ENCODE peak calls at places on chromosomes 2 and 18, in eight cellular contexts. One of them, this sample, is unnamed.

GRCh38 chr2:26724004-26724750 is 31.7 kb downstream of the KCNK3 start:
- DNase-seq in RPMI8226: no peak
- DNase-seq in GM23338: no peak
- DNase-seq in BE2C: peak
- DNase-seq in stimulated activated CD4-positive, alpha-beta T cell treated with anti-CD3 and anti-CD28 coated beads, Interleukin-12 subunit alpha, Interleukin-12 subunit beta, amount 100 ng/mL, for 24 hours: no peak
- DNase-seq in sciatic nerve: peak
- DNase-seq in T-helper 1 cell: no peak
- DNase-seq in activated CD4-positive, alpha-beta T cell treated with anti-CD3 and anti-CD28 coated beads, Interleukin-2, amount 50 U/mL, for 4 hours: no peak
- DNase-seq in this sample: no peak

GRCh38 chr2:232878855-232879617 is 9.0 kb downstream of the SNORC start:
- DNase-seq in stimulated activated CD4-positive, alpha-beta T cell treated with anti-CD3 and anti-CD28 coated beads, Interleukin-12 subunit alpha, Interleukin-12 subunit beta, amount 100 ng/mL, for 24 hours: no peak
- DNase-seq in GM23338: no peak
- DNase-seq in activated CD4-positive, alpha-beta T cell treated with anti-CD3 and anti-CD28 coated beads, Interleukin-2, amount 50 U/mL, for 4 hours: no peak
- DNase-seq in sciatic nerve: peak
- DNase-seq in BE2C: no peak
- DNase-seq in RPMI8226: no peak
- DNase-seq in T-helper 1 cell: no peak
- DNase-seq in this sample: peak

GRCh38 chr2:46171996-46172546 is 125.1 kb upstream of the EPAS1 start:
- DNase-seq in GM23338: no peak
- DNase-seq in T-helper 1 cell: no peak
- DNase-seq in activated CD4-positive, alpha-beta T cell treated with anti-CD3 and anti-CD28 coated beads, Interleukin-2, amount 50 U/mL, for 4 hours: no peak
- DNase-seq in stimulated activated CD4-positive, alpha-beta T cell treated with anti-CD3 and anti-CD28 coated beads, Interleukin-12 subunit alpha, Interleukin-12 subunit beta, amount 100 ng/mL, for 24 hours: no peak
- DNase-seq in RPMI8226: no peak
- DNase-seq in BE2C: peak
- DNase-seq in sciatic nerve: no peak
- DNase-seq in this sample: no peak

GRCh38 chr18:43720036-43720435 is 442.7 kb upstream of the SYT4 start:
- DNase-seq in RPMI8226: no peak
- DNase-seq in activated CD4-positive, alpha-beta T cell treated with anti-CD3 and anti-CD28 coated beads, Interleukin-2, amount 50 U/mL, for 4 hours: no peak
- DNase-seq in BE2C: no peak
- DNase-seq in sciatic nerve: no peak
- DNase-seq in GM23338: no peak
- DNase-seq in stimulated activated CD4-positive, alpha-beta T cell treated with anti-CD3 and anti-CD28 coated beads, Interleukin-12 subunit alpha, Interleukin-12 subunit beta, amount 100 ng/mL, for 24 hours: no peak
- DNase-seq in T-helper 1 cell: no peak
- DNase-seq in this sample: no peak

GRCh38 chr2:74822771-74823283 is 11.1 kb upstream of the HK2 start:
- DNase-seq in stimulated activated CD4-positive, alpha-beta T cell treated with anti-CD3 and anti-CD28 coated beads, Interleukin-12 subunit alpha, Interleukin-12 subunit beta, amount 100 ng/mL, for 24 hours: no peak
- DNase-seq in GM23338: no peak
- DNase-seq in activated CD4-positive, alpha-beta T cell treated with anti-CD3 and anti-CD28 coated beads, Interleukin-2, amount 50 U/mL, for 4 hours: no peak
- DNase-seq in BE2C: no peak
- DNase-seq in RPMI8226: no peak
- DNase-seq in T-helper 1 cell: no peak
- DNase-seq in sciatic nerve: no peak
- DNase-seq in this sample: no peak

GRCh38 chr2:207467716-207468347 is 61.9 kb upstream of the CREB1 start:
- DNase-seq in GM23338: no peak
- DNase-seq in T-helper 1 cell: no peak
- DNase-seq in BE2C: no peak
- DNase-seq in activated CD4-positive, alpha-beta T cell treated with anti-CD3 and anti-CD28 coated beads, Interleukin-2, amount 50 U/mL, for 4 hours: no peak
- DNase-seq in sciatic nerve: no peak
- DNase-seq in stimulated activated CD4-positive, alpha-beta T cell treated with anti-CD3 and anti-CD28 coated beads, Interleukin-12 subunit alpha, Interleukin-12 subunit beta, amount 100 ng/mL, for 24 hours: no peak
- DNase-seq in RPMI8226: no peak
- DNase-seq in this sample: no peak

GRCh38 chr18:67199993-67200617 is 316.4 kb downstream of the DSEL start:
- DNase-seq in stimulated activated CD4-positive, alpha-beta T cell treated with anti-CD3 and anti-CD28 coated beads, Interleukin-12 subunit alpha, Interleukin-12 subunit beta, amount 100 ng/mL, for 24 hours: no peak
- DNase-seq in sciatic nerve: no peak
- DNase-seq in BE2C: no peak
- DNase-seq in activated CD4-positive, alpha-beta T cell treated with anti-CD3 and anti-CD28 coated beads, Interleukin-2, amount 50 U/mL, for 4 hours: no peak
- DNase-seq in T-helper 1 cell: no peak
- DNase-seq in RPMI8226: peak
- DNase-seq in GM23338: peak
- DNase-seq in this sample: peak

GRCh38 chr2:44056947-44057346 is 61.2 kb upstream of the LRPPRC start:
- DNase-seq in RPMI8226: no peak
- DNase-seq in BE2C: no peak
- DNase-seq in sciatic nerve: no peak
- DNase-seq in T-helper 1 cell: no peak
- DNase-seq in activated CD4-positive, alpha-beta T cell treated with anti-CD3 and anti-CD28 coated beads, Interleukin-2, amount 50 U/mL, for 4 hours: no peak
- DNase-seq in stimulated activated CD4-positive, alpha-beta T cell treated with anti-CD3 and anti-CD28 coated beads, Interleukin-12 subunit alpha, Interleukin-12 subunit beta, amount 100 ng/mL, for 24 hours: no peak
- DNase-seq in GM23338: no peak
- DNase-seq in this sample: no peak

GRCh38 chr2:102698369-102699111 is 63.3 kb upstream of the TMEM182 start:
- DNase-seq in BE2C: peak
- DNase-seq in sciatic nerve: no peak
- DNase-seq in GM23338: no peak
- DNase-seq in activated CD4-positive, alpha-beta T cell treated with anti-CD3 and anti-CD28 coated beads, Interleukin-2, amount 50 U/mL, for 4 hours: no peak
- DNase-seq in T-helper 1 cell: no peak
- DNase-seq in stimulated activated CD4-positive, alpha-beta T cell treated with anti-CD3 and anti-CD28 coated beads, Interleukin-12 subunit alpha, Interleukin-12 subunit beta, amount 100 ng/mL, for 24 hours: no peak
- DNase-seq in RPMI8226: peak
- DNase-seq in this sample: no peak

GRCh38 chr2:85394256-85394655 is 15.9 kb downstream of the CAPG start:
- DNase-seq in sciatic nerve: peak
- DNase-seq in BE2C: peak
- DNase-seq in activated CD4-positive, alpha-beta T cell treated with anti-CD3 and anti-CD28 coated beads, Interleukin-2, amount 50 U/mL, for 4 hours: no peak
- DNase-seq in stimulated activated CD4-positive, alpha-beta T cell treated with anti-CD3 and anti-CD28 coated beads, Interleukin-12 subunit alpha, Interleukin-12 subunit beta, amount 100 ng/mL, for 24 hours: no peak
- DNase-seq in GM23338: no peak
- DNase-seq in T-helper 1 cell: no peak
- DNase-seq in RPMI8226: no peak
- DNase-seq in this sample: peak

GRCh38 chr18:74249181-74249968 is 42.4 kb downstream of the CYB5A start:
- DNase-seq in T-helper 1 cell: no peak
- DNase-seq in GM23338: no peak
- DNase-seq in BE2C: no peak
- DNase-seq in activated CD4-positive, alpha-beta T cell treated with anti-CD3 and anti-CD28 coated beads, Interleukin-2, amount 50 U/mL, for 4 hours: no peak
- DNase-seq in sciatic nerve: no peak
- DNase-seq in stimulated activated CD4-positive, alpha-beta T cell treated with anti-CD3 and anti-CD28 coated beads, Interleukin-12 subunit alpha, Interleukin-12 subunit beta, amount 100 ng/mL, for 24 hours: no peak
- DNase-seq in RPMI8226: no peak
- DNase-seq in this sample: no peak

GRCh38 chr2:225337183-225337582 is 62.3 kb upstream of the NYAP2 start:
- DNase-seq in RPMI8226: no peak
- DNase-seq in T-helper 1 cell: no peak
- DNase-seq in GM23338: peak
- DNase-seq in activated CD4-positive, alpha-beta T cell treated with anti-CD3 and anti-CD28 coated beads, Interleukin-2, amount 50 U/mL, for 4 hours: no peak
- DNase-seq in sciatic nerve: no peak
- DNase-seq in stimulated activated CD4-positive, alpha-beta T cell treated with anti-CD3 and anti-CD28 coated beads, Interleukin-12 subunit alpha, Interleukin-12 subunit beta, amount 100 ng/mL, for 24 hours: no peak
- DNase-seq in BE2C: no peak
- DNase-seq in this sample: no peak

GRCh38 chr2:184677171-184677570 is 78.8 kb downstream of the ZNF804A start:
- DNase-seq in T-helper 1 cell: no peak
- DNase-seq in sciatic nerve: no peak
- DNase-seq in RPMI8226: no peak
- DNase-seq in stimulated activated CD4-positive, alpha-beta T cell treated with anti-CD3 and anti-CD28 coated beads, Interleukin-12 subunit alpha, Interleukin-12 subunit beta, amount 100 ng/mL, for 24 hours: no peak
- DNase-seq in BE2C: no peak
- DNase-seq in activated CD4-positive, alpha-beta T cell treated with anti-CD3 and anti-CD28 coated beads, Interleukin-2, amount 50 U/mL, for 4 hours: no peak
- DNase-seq in GM23338: no peak
- DNase-seq in this sample: no peak

GRCh38 chr2:178324072-178324471 is 126.9 kb downstream of the PRKRA start:
- DNase-seq in sciatic nerve: no peak
- DNase-seq in GM23338: no peak
- DNase-seq in BE2C: no peak
- DNase-seq in stimulated activated CD4-positive, alpha-beta T cell treated with anti-CD3 and anti-CD28 coated beads, Interleukin-12 subunit alpha, Interleukin-12 subunit beta, amount 100 ng/mL, for 24 hours: no peak
- DNase-seq in T-helper 1 cell: no peak
- DNase-seq in RPMI8226: peak
- DNase-seq in activated CD4-positive, alpha-beta T cell treated with anti-CD3 and anti-CD28 coated beads, Interleukin-2, amount 50 U/mL, for 4 hours: no peak
- DNase-seq in this sample: peak

GRCh38 chr2:240137596-240138274 is 1.6 kb upstream of the COPS9 start:
- DNase-seq in BE2C: no peak
- DNase-seq in stimulated activated CD4-positive, alpha-beta T cell treated with anti-CD3 and anti-CD28 coated beads, Interleukin-12 subunit alpha, Interleukin-12 subunit beta, amount 100 ng/mL, for 24 hours: no peak
- DNase-seq in GM23338: no peak
- DNase-seq in RPMI8226: no peak
- DNase-seq in activated CD4-positive, alpha-beta T cell treated with anti-CD3 and anti-CD28 coated beads, Interleukin-2, amount 50 U/mL, for 4 hours: no peak
- DNase-seq in T-helper 1 cell: no peak
- DNase-seq in sciatic nerve: peak
- DNase-seq in this sample: no peak

GRCh38 chr2:138094031-138094430 is 129.8 kb downstream of the HNMT start:
- DNase-seq in T-helper 1 cell: no peak
- DNase-seq in BE2C: no peak
- DNase-seq in stimulated activated CD4-positive, alpha-beta T cell treated with anti-CD3 and anti-CD28 coated beads, Interleukin-12 subunit alpha, Interleukin-12 subunit beta, amount 100 ng/mL, for 24 hours: no peak
- DNase-seq in sciatic nerve: no peak
- DNase-seq in GM23338: peak
- DNase-seq in RPMI8226: no peak
- DNase-seq in activated CD4-positive, alpha-beta T cell treated with anti-CD3 and anti-CD28 coated beads, Interleukin-2, amount 50 U/mL, for 4 hours: no peak
- DNase-seq in this sample: no peak

GRCh38 chr2:74391209-74391579 is 11.1 kb upstream of the DCTN1 start:
- DNase-seq in GM23338: no peak
- DNase-seq in sciatic nerve: no peak
- DNase-seq in RPMI8226: peak
- DNase-seq in T-helper 1 cell: no peak
- DNase-seq in stimulated activated CD4-positive, alpha-beta T cell treated with anti-CD3 and anti-CD28 coated beads, Interleukin-12 subunit alpha, Interleukin-12 subunit beta, amount 100 ng/mL, for 24 hours: no peak
- DNase-seq in activated CD4-positive, alpha-beta T cell treated with anti-CD3 and anti-CD28 coated beads, Interleukin-2, amount 50 U/mL, for 4 hours: no peak
- DNase-seq in BE2C: no peak
- DNase-seq in this sample: no peak

GRCh38 chr18:46222710-46223360 is 118.7 kb downstream of the HAUS1 start:
- DNase-seq in GM23338: no peak
- DNase-seq in stimulated activated CD4-positive, alpha-beta T cell treated with anti-CD3 and anti-CD28 coated beads, Interleukin-12 subunit alpha, Interleukin-12 subunit beta, amount 100 ng/mL, for 24 hours: no peak
- DNase-seq in T-helper 1 cell: no peak
- DNase-seq in sciatic nerve: no peak
- DNase-seq in BE2C: no peak
- DNase-seq in RPMI8226: no peak
- DNase-seq in activated CD4-positive, alpha-beta T cell treated with anti-CD3 and anti-CD28 coated beads, Interleukin-2, amount 50 U/mL, for 4 hours: no peak
- DNase-seq in this sample: no peak

GRCh38 chr2:227450196-227450851 is 21.6 kb upstream of the AGFG1 start:
- DNase-seq in stimulated activated CD4-positive, alpha-beta T cell treated with anti-CD3 and anti-CD28 coated beads, Interleukin-12 subunit alpha, Interleukin-12 subunit beta, amount 100 ng/mL, for 24 hours: no peak
- DNase-seq in GM23338: no peak
- DNase-seq in BE2C: no peak
- DNase-seq in activated CD4-positive, alpha-beta T cell treated with anti-CD3 and anti-CD28 coated beads, Interleukin-2, amount 50 U/mL, for 4 hours: no peak
- DNase-seq in RPMI8226: no peak
- DNase-seq in T-helper 1 cell: no peak
- DNase-seq in sciatic nerve: no peak
- DNase-seq in this sample: no peak

GRCh38 chr2:68807821-68808266 is 63.4 kb downstream of the BMP10 start:
- DNase-seq in GM23338: no peak
- DNase-seq in RPMI8226: no peak
- DNase-seq in activated CD4-positive, alpha-beta T cell treated with anti-CD3 and anti-CD28 coated beads, Interleukin-2, amount 50 U/mL, for 4 hours: no peak
- DNase-seq in BE2C: no peak
- DNase-seq in T-helper 1 cell: no peak
- DNase-seq in sciatic nerve: no peak
- DNase-seq in stimulated activated CD4-positive, alpha-beta T cell treated with anti-CD3 and anti-CD28 coated beads, Interleukin-12 subunit alpha, Interleukin-12 subunit beta, amount 100 ng/mL, for 24 hours: no peak
- DNase-seq in this sample: no peak

GRCh38 chr18:52319423-52319822 is 20.6 kb upstream of the DCC start:
- DNase-seq in RPMI8226: no peak
- DNase-seq in stimulated activated CD4-positive, alpha-beta T cell treated with anti-CD3 and anti-CD28 coated beads, Interleukin-12 subunit alpha, Interleukin-12 subunit beta, amount 100 ng/mL, for 24 hours: no peak
- DNase-seq in BE2C: no peak
- DNase-seq in T-helper 1 cell: no peak
- DNase-seq in activated CD4-positive, alpha-beta T cell treated with anti-CD3 and anti-CD28 coated beads, Interleukin-2, amount 50 U/mL, for 4 hours: no peak
- DNase-seq in sciatic nerve: no peak
- DNase-seq in GM23338: no peak
- DNase-seq in this sample: no peak

GRCh38 chr18:47772374-47773248 is 157.8 kb downstream of the SMAD2 start:
- DNase-seq in sciatic nerve: peak
- DNase-seq in RPMI8226: peak
- DNase-seq in activated CD4-positive, alpha-beta T cell treated with anti-CD3 and anti-CD28 coated beads, Interleukin-2, amount 50 U/mL, for 4 hours: peak
- DNase-seq in stimulated activated CD4-positive, alpha-beta T cell treated with anti-CD3 and anti-CD28 coated beads, Interleukin-12 subunit alpha, Interleukin-12 subunit beta, amount 100 ng/mL, for 24 hours: peak
- DNase-seq in BE2C: peak
- DNase-seq in T-helper 1 cell: peak
- DNase-seq in GM23338: peak
- DNase-seq in this sample: no peak

GRCh38 chr18:79585395-79586370 is 93.9 kb upstream of the CTDP1 start:
- DNase-seq in T-helper 1 cell: no peak
- DNase-seq in RPMI8226: no peak
- DNase-seq in activated CD4-positive, alpha-beta T cell treated with anti-CD3 and anti-CD28 coated beads, Interleukin-2, amount 50 U/mL, for 4 hours: no peak
- DNase-seq in stimulated activated CD4-positive, alpha-beta T cell treated with anti-CD3 and anti-CD28 coated beads, Interleukin-12 subunit alpha, Interleukin-12 subunit beta, amount 100 ng/mL, for 24 hours: no peak
- DNase-seq in BE2C: no peak
- DNase-seq in sciatic nerve: peak
- DNase-seq in GM23338: no peak
- DNase-seq in this sample: no peak

GRCh38 chr2:78070693-78071092 is 548.5 kb upstream of the LRRTM4 start:
- DNase-seq in activated CD4-positive, alpha-beta T cell treated with anti-CD3 and anti-CD28 coated beads, Interleukin-2, amount 50 U/mL, for 4 hours: no peak
- DNase-seq in BE2C: no peak
- DNase-seq in RPMI8226: no peak
- DNase-seq in GM23338: no peak
- DNase-seq in stimulated activated CD4-positive, alpha-beta T cell treated with anti-CD3 and anti-CD28 coated beads, Interleukin-12 subunit alpha, Interleukin-12 subunit beta, amount 100 ng/mL, for 24 hours: no peak
- DNase-seq in sciatic nerve: no peak
- DNase-seq in T-helper 1 cell: no peak
- DNase-seq in this sample: no peak

GRCh38 chr2:174699993-174700766 is 64.1 kb downstream of the CHRNA1 start:
- DNase-seq in T-helper 1 cell: no peak
- DNase-seq in activated CD4-positive, alpha-beta T cell treated with anti-CD3 and anti-CD28 coated beads, Interleukin-2, amount 50 U/mL, for 4 hours: no peak
- DNase-seq in GM23338: peak
- DNase-seq in RPMI8226: peak
- DNase-seq in BE2C: no peak
- DNase-seq in stimulated activated CD4-positive, alpha-beta T cell treated with anti-CD3 and anti-CD28 coated beads, Interleukin-12 subunit alpha, Interleukin-12 subunit beta, amount 100 ng/mL, for 24 hours: no peak
- DNase-seq in sciatic nerve: no peak
- DNase-seq in this sample: peak

GRCh38 chr18:47417807-47418206 is 166.3 kb upstream of the SKOR2 start:
- DNase-seq in stimulated activated CD4-positive, alpha-beta T cell treated with anti-CD3 and anti-CD28 coated beads, Interleukin-12 subunit alpha, Interleukin-12 subunit beta, amount 100 ng/mL, for 24 hours: no peak
- DNase-seq in RPMI8226: no peak
- DNase-seq in GM23338: no peak
- DNase-seq in T-helper 1 cell: no peak
- DNase-seq in activated CD4-positive, alpha-beta T cell treated with anti-CD3 and anti-CD28 coated beads, Interleukin-2, amount 50 U/mL, for 4 hours: no peak
- DNase-seq in BE2C: no peak
- DNase-seq in sciatic nerve: no peak
- DNase-seq in this sample: no peak

GRCh38 chr18:51342815-51343214 is 145.3 kb upstream of the MEX3C start:
- DNase-seq in GM23338: no peak
- DNase-seq in RPMI8226: no peak
- DNase-seq in sciatic nerve: no peak
- DNase-seq in T-helper 1 cell: no peak
- DNase-seq in stimulated activated CD4-positive, alpha-beta T cell treated with anti-CD3 and anti-CD28 coated beads, Interleukin-12 subunit alpha, Interleukin-12 subunit beta, amount 100 ng/mL, for 24 hours: peak
- DNase-seq in BE2C: no peak
- DNase-seq in activated CD4-positive, alpha-beta T cell treated with anti-CD3 and anti-CD28 coated beads, Interleukin-2, amount 50 U/mL, for 4 hours: no peak
- DNase-seq in this sample: no peak